ENCODE peak calls at places on chromosomes 6 and 20, in eight cellular contexts. H is right cardiac atrium; I is nephron progenitor cell; K is hepatocyte; R is foreskin fibroblast; C is NCI-H2107; X is psoas muscle; O is activated T-helper 1 cell treated with anti-CD3 and anti-CD28 coated beads, Interleukin-12 subunit alpha, Interleukin-12 subunit beta, Interleukin-2, Interleukin-4 antibody, amounts not matched to agents 30 ng/mL and 10 ng/mL and 1 ng/mL, durations not matched to agents 14 hours and 24 hours and 36 hours. J is an unnamed sample.

GRCh38 chr20:25336561-25337422 is 53.8 kb downstream of the ABHD12 start:
- DNase-seq in R (peak), X (no peak), H (no peak), K (peak), O (no peak), I (no peak), C (no peak), J (peak)

GRCh38 chr6:169157474-169158181 is 96.0 kb downstream of the THBS2 start:
- DNase-seq in R (no peak), I (no peak), K (peak), X (no peak), C (no peak), O (no peak), H (peak), J (no peak)

GRCh38 chr6:5471637-5472430 is 210.5 kb downstream of the FARS2 start:
- DNase-seq in I (peak), O (no peak), K (no peak), R (no peak), X (no peak), H (no peak), C (no peak), J (no peak)

GRCh38 chr20:54382419-54382818 is 93.0 kb upstream of the DOK5 start:
- DNase-seq in I (no peak), C (no peak), O (no peak), X (no peak), H (no peak), K (no peak), R (no peak), J (no peak)

GRCh38 chr6:149032318-149032598 is 285.3 kb upstream of the TAB2 start:
- DNase-seq in C (no peak), H (no peak), I (no peak), O (no peak), K (no peak), R (no peak), X (no peak), J (no peak)

GRCh38 chr6:36160147-36160760 is 29.9 kb downstream of the MAPK13 start:
- DNase-seq in X (no peak), O (no peak), I (no peak), K (no peak), C (no peak), H (no peak), R (peak), J (no peak)

GRCh38 chr6:154518386-154518785 is 7.9 kb upstream of the CNKSR3 start:
- DNase-seq in K (no peak), H (no peak), X (no peak), C (no peak), O (no peak), I (no peak), R (no peak), J (no peak)

GRCh38 chr6:130769812-130770211 is 57.4 kb upstream of the SMLR1 start:
- DNase-seq in C (no peak), K (no peak), R (no peak), I (no peak), X (no peak), H (no peak), O (no peak), J (no peak)

GRCh38 chr6:170280689-170281045 is 10.2 kb downstream of the DLL1 start:
- DNase-seq in I (no peak), O (no peak), X (no peak), K (no peak), C (no peak), H (no peak), R (no peak), J (no peak)

GRCh38 chr6:159828074-159828473 is 28.0 kb downstream of the PNLDC1 start:
- DNase-seq in K (no peak), H (peak), R (peak), C (no peak), I (no peak), X (no peak), O (no peak), J (no peak)

GRCh38 chr6:79586548-79586947 is 44.6 kb upstream of the SH3BGRL2 start:
- DNase-seq in O (no peak), K (peak), H (no peak), C (no peak), R (peak), I (no peak), X (no peak), J (peak)

GRCh38 chr6:115896538-115897129 is 164.1 kb downstream of the FRK start:
- DNase-seq in C (no peak), O (no peak), X (no peak), K (peak), I (peak), R (peak), H (no peak), J (peak)

J was measured in dermis blood vessel endothelial cell.